ENCODE peak calls at places on chromosome 19, in five cellular contexts. X is substantia nigra, W is IMR-90, J is aorta, O is OCI-LY7. G is an unnamed sample.

GRCh38 chr19:7701654-7702457 is at the start of gene FCER2:
- DNase-seq in X (no peak), J (no peak), O (peak), W (no peak), G (no peak)

GRCh38 chr19:48991823-48992570 is 1.1 kb downstream of the GYS1 start:
- DNase-seq in W (peak), X (no peak), O (no peak), J (peak), G (peak)

GRCh38 chr19:41877490-41877876 is 404 bp downstream of the CD79A start:
- DNase-seq in J (no peak), W (no peak), X (no peak), O (peak), G (no peak)

GRCh38 chr19:49930483-49931011 is 1.2 kb upstream of the NUP62 start:
- DNase-seq in O (peak), W (no peak), J (peak), X (no peak), G (no peak)

GRCh38 chr19:7690779-7691258 is 10.2 kb downstream of the TRAPPC5 start:
- DNase-seq in X (no peak), O (no peak), W (no peak), J (no peak), G (no peak)

GRCh38 chr19:42282810-42283247 is 13.8 kb downstream of the CIC start:
- DNase-seq in X (no peak), J (no peak), O (no peak), W (no peak), G (no peak)

GRCh38 chr19:21147540-21147939 is 5.7 kb downstream of the ZNF431 start:
- DNase-seq in W (no peak), O (no peak), J (no peak), X (no peak), G (no peak)

GRCh38 chr19:17055636-17056035 is 19.6 kb downstream of the HAUS8 start:
- DNase-seq in J (no peak), O (no peak), X (no peak), W (no peak), G (no peak)

GRCh38 chr19:51079486-51080110 is 3.1 kb downstream of the KLK14 start:
- DNase-seq in X (no peak), O (no peak), J (no peak), W (no peak), G (no peak)

GRCh38 chr19:29876414-29876813 is 64.6 kb downstream of the CCNE1 start:
- DNase-seq in J (no peak), W (no peak), O (peak), X (no peak), G (no peak)

GRCh38 chr19:49954933-49955332 is 6.0 kb downstream of the SIGLEC11 start:
- DNase-seq in O (no peak), J (peak), X (no peak), W (peak), G (no peak)

GRCh38 chr19:57688011-57688763 is 6.4 kb downstream of the ZNF551 start:
- DNase-seq in W (no peak), O (no peak), X (no peak), J (no peak), G (peak)

GRCh38 chr19:57664269-57665127 is 4.2 kb upstream of the ZSCAN4 start:
- DNase-seq in W (peak), X (peak), O (no peak), J (peak), G (peak)

GRCh38 chr19:45507864-45508680 is 793 bp downstream of the VASP start:
- DNase-seq in X (no peak), W (no peak), O (peak), J (no peak), G (no peak)

GRCh38 chr19:43731854-43732253 is 16.0 kb downstream of the IRGC start:
- DNase-seq in W (peak), O (no peak), J (no peak), X (no peak), G (no peak)

GRCh38 chr19:19937403-19937802 is 36.7 kb downstream of the ZNF93 start:
- DNase-seq in X (no peak), J (no peak), O (peak), W (no peak), G (no peak)

GRCh38 chr19:41546386-41546789 is 29.6 kb upstream of the CEACAM21 start:
- DNase-seq in X (no peak), J (peak), O (peak), W (no peak), G (no peak)

GRCh38 chr19:58519087-58519354 is 589 bp downstream of the ZBTB45 start:
- DNase-seq in O (peak), W (peak), X (no peak), J (peak), G (peak)

GRCh38 chr19:50792852-50793250 is 2.6 kb downstream of the ACP4 start:
- DNase-seq in W (no peak), O (no peak), J (no peak), X (no peak), G (no peak)

GRCh38 chr19:49506575-49507105 is 5.8 kb upstream of the FCGRT start:
- DNase-seq in J (peak), W (no peak), X (no peak), O (peak), G (peak)

GRCh38 chr19:40872209-40872608 is 9.8 kb downstream of the CYP2A7 start:
- DNase-seq in O (no peak), W (no peak), J (no peak), X (no peak), G (no peak)

GRCh38 chr19:3350014-3350663 is 16.2 kb upstream of the NFIC start:
- DNase-seq in J (no peak), O (no peak), W (peak), X (no peak), G (no peak)

GRCh38 chr19:50427997-50428425 is 4.7 kb upstream of the MYBPC2 start:
- DNase-seq in J (peak), W (peak), X (peak), O (peak), G (no peak)

GRCh38 chr19:33270769-33271168 is 31.6 kb downstream of the CEBPA start:
- DNase-seq in O (no peak), J (peak), X (no peak), W (no peak), G (no peak)

GRCh38 chr19:51186323-51186722 is 38.6 kb upstream of the CD33 start:
- DNase-seq in W (no peak), O (no peak), J (no peak), X (no peak), G (no peak)

GRCh38 chr19:33486407-33486806 is 35.2 kb downstream of the PEPD start:
- DNase-seq in W (no peak), X (no peak), O (no peak), J (no peak), G (no peak)

GRCh38 chr19:9324584-9324962 is 594 bp downstream of the ZNF559 start:
- DNase-seq in W (no peak), O (peak), X (no peak), J (no peak), G (no peak)

GRCh38 chr19:39546599-39546998 is 6.6 kb upstream of the EID2 start:
- DNase-seq in O (no peak), W (no peak), J (no peak), X (no peak), G (peak)

GRCh38 chr19:29285878-29286277 is 72.9 kb upstream of the UQCRFS1 start:
- DNase-seq in X (peak), O (no peak), W (no peak), J (no peak), G (no peak)

GRCh38 chr19:13054605-13055212 is 47.9 kb downstream of the LYL1 start:
- DNase-seq in W (no peak), O (no peak), X (no peak), J (no peak), G (no peak)

GRCh38 chr19:13057744-13058143 is 44.9 kb downstream of the LYL1 start:
- DNase-seq in J (no peak), X (no peak), W (peak), O (no peak), G (no peak)

GRCh38 chr19:13055213-13056051 is 47.2 kb downstream of the LYL1 start:
- DNase-seq in O (no peak), W (peak), J (peak), X (no peak), G (peak)

GRCh38 chr19:13057147-13057572 is 45.5 kb downstream of the LYL1 start:
- DNase-seq in O (no peak), J (no peak), X (no peak), W (no peak), G (no peak)

GRCh38 chr19:13056052-13056660 is 46.5 kb downstream of the LYL1 start:
- DNase-seq in X (no peak), W (peak), O (no peak), J (peak), G (peak)
- H3K27ac ChIP-seq in X (peak), W (peak), O (no peak), J (peak), G (peak)

GRCh38 chr19:18433735-18434398 is 4.1 kb downstream of the ISYNA1 start:
- DNase-seq in W (no peak), X (no peak), J (no peak), O (no peak), G (no peak)
- H3K27ac ChIP-seq in W (no peak), X (no peak), J (no peak), O (no peak), G (no peak)

GRCh38 chr19:10809693-10810285 is 26.2 kb downstream of the TMED1 start:
- DNase-seq in W (no peak), X (no peak), O (no peak), J (no peak), G (no peak)
- H3K27ac ChIP-seq in W (no peak), X (no peak), O (no peak), J (no peak), G (no peak)

GRCh38 chr19:6250909-6251308 is 28.9 kb downstream of the MLLT1 start:
- DNase-seq in O (no peak), X (no peak), J (peak), W (no peak), G (no peak)
- H3K27ac ChIP-seq in O (no peak), X (no peak), J (no peak), W (no peak), G (no peak)

GRCh38 chr19:47637550-47637949 is 28.6 kb downstream of the BICRA start:
- DNase-seq in J (no peak), X (no peak), W (no peak), O (no peak), G (peak)

GRCh38 chr19:47631681-47632446 is 22.9 kb downstream of the BICRA start:
- DNase-seq in O (no peak), J (peak), W (no peak), X (no peak), G (no peak)

GRCh38 chr19:47633996-47634395 is 25.1 kb downstream of the BICRA start:
- DNase-seq in X (no peak), W (no peak), J (no peak), O (no peak), G (no peak)

GRCh38 chr19:47630594-47630993 is 21.7 kb downstream of the BICRA start:
- DNase-seq in O (no peak), X (no peak), J (no peak), W (no peak), G (no peak)

DNA sequence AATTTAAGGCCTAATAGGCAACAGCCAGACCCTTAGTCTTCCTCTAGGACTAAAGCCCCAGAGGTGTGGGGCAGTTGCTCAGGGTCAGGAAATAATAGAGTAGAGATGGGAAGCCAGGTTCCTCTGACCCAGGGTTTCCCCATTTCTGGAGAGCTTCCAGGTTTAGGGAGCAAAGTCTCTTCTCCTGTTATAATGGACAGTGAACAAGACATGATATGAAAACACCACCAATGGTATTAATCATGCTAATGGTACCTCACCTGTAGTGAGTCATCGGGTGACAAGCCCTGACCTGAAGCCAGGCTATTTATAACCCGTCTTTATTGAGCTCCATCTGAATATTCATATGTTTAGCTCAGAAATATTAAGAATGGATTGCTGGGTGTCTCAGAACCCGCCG is 24.6 kb downstream of the BICRA start:
- DNase-seq in J (no peak), W (no peak), O (no peak), X (no peak), G (peak)
- H3K27ac ChIP-seq in J (no peak), W (no peak), O (no peak), X (no peak), G (peak)

GRCh38 chr19:1258161-1258492 is 9.7 kb downstream of the MIDN start:
- DNase-seq in X (no peak), W (no peak), J (no peak), O (no peak), G (no peak)

GRCh38 chr19:1258707-1259205 is 10.4 kb downstream of the MIDN start:
- DNase-seq in J (no peak), W (no peak), O (peak), X (no peak), G (no peak)

GRCh38 chr19:1259873-1260748 is 9.0 kb upstream of the CIRBP start:
- DNase-seq in X (no peak), J (no peak), O (peak), W (no peak), G (no peak)

GRCh38 chr19:1260749-1261511 is 8.2 kb upstream of the CIRBP start:
- DNase-seq in O (peak), X (peak), W (peak), J (peak), G (peak)

GRCh38 chr19:1259206-1259872 is 9.8 kb upstream of the CIRBP start:
- DNase-seq in W (peak), X (no peak), J (peak), O (peak), G (no peak)
- H3K27ac ChIP-seq in W (peak), X (peak), J (peak), O (peak), G (peak)

GRCh38 chr19:24033308-24033961 is 53.6 kb upstream of the ZNF254 start:
- DNase-seq in X (peak), W (peak), O (peak), J (peak), G (peak)

GRCh38 chr19:24033962-24034342 is 53.0 kb upstream of the ZNF254 start:
- DNase-seq in J (peak), O (peak), W (peak), X (no peak), G (peak)

GRCh38 chr19:24029941-24030636 is 56.9 kb upstream of the ZNF254 start:
- DNase-seq in X (no peak), O (peak), J (no peak), W (no peak), G (no peak)

DNA sequence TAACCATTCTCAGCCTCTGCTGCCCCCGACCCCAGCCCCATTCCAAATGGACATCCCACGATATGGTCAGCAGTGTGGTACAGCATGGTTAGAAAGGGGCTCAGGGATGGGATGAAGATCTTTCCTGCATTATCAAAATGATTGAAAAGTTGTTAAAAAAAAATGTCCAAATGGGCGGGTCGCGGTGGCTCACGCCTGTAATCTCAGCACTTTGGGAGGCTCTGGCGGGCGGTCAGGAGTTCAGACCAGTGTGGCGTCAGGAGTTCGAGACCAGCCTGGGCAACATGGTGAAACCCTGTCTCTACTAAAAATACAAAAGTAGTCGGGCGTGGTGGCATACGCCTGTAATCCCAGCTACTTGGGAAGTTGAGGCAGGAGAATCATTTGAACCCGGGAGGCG is 54.3 kb upstream of the ZNF254 start:
- DNase-seq in W (no peak), X (no peak), J (no peak), O (no peak), G (no peak)
- H3K27ac ChIP-seq in W (no peak), X (peak), J (peak), O (no peak), G (peak)

DNA sequence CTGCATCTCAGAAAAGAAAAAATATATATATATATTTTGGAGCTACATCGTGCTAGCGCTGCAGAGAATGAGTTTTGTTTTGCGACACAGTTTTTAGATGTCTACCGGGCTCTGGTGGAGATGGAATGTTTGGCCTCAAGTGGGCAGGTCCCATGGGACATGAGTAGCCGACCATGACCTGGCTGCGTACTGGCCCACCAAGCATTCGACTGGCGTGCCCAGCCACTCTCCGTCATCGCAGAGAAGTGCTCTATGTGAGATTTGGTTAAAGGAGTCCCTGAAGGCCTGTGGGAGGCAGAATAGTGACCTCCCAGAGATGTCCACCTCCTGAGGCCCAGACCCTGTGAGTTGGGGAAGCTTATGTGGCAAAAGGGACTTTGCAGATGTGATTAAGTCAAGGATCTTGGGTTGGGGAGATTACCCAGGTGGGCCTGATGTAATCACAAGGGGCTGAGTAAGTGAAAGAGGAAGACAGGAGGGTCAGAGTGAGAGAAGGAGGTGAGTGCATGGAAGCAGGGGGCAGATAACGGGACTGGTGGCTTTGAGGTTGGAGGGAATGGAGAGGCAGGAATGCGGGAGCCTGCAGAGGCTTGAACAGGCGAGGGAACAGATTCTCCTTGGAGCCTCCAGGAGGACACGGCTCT is 817 bp upstream of the LILRB4 start:
- DNase-seq in O (peak), X (no peak), J (no peak), W (no peak), G (no peak)
- H3K27ac ChIP-seq in O (no peak), X (no peak), J (no peak), W (no peak), G (no peak)

DNA sequence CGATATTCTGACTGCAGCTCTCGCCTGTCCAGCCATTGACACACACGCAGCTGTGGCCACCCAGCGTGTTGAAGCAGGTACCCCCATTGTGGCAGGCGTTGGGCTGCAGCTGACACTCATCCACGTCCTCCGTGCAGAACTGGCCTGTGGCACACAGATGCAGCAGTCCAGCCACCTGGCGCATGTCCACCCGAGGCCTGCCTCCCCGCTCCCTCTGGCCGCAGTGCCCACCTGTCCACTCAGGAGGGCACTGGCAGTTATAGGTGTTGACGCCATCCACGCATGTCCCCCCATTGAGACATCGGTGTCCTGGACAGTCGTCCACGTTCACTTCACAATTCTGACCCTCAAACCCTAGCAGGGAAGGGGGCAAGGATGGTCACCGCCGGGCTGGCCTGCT is 9.3 kb downstream of the NOTCH3 start:
- DNase-seq in J (no peak), X (no peak), W (no peak), O (no peak), G (no peak)
- H3K27ac ChIP-seq in J (no peak), X (no peak), W (no peak), O (no peak), G (no peak)

GRCh38 chr19:36140289-36141038 is 598 bp downstream of the CAPNS1 start:
- DNase-seq in W (peak), J (peak), X (no peak), O (peak), G (peak)

GRCh38 chr19:36139120-36139472 is 770 bp upstream of the CAPNS1 start:
- DNase-seq in O (no peak), W (no peak), X (no peak), J (no peak), G (no peak)

GRCh38 chr19:36141039-36141914 is 1.4 kb downstream of the CAPNS1 start:
- DNase-seq in J (peak), W (peak), O (peak), X (peak), G (peak)

GRCh38 chr19:36139473-36140288 is at the start of gene CAPNS1:
- DNase-seq in O (peak), W (peak), J (peak), X (peak), G (peak)

GRCh38 chr19:36136975-36137686 is 2.7 kb upstream of the CAPNS1 start:
- DNase-seq in W (peak), O (no peak), X (no peak), J (peak), G (peak)
- H3K27ac ChIP-seq in W (no peak), O (no peak), X (no peak), J (peak), G (peak)